ENCODE peak calls at places on chromosome 22, in seven cellular contexts. One of them, this sample, is unnamed.

GRCh38 chr22:35894464-35894878 is 134.2 kb downstream of the RBFOX2 start:
- DNase-seq in prostate gland: no peak
- DNase-seq in tibial nerve: no peak
- DNase-seq in lower lobe of right lung: no peak
- DNase-seq in hepatocyte: no peak
- DNase-seq in pancreas: no peak
- DNase-seq in IMR-90: no peak
- DNase-seq in this sample: no peak

GRCh38 chr22:47124451-47124881 is 362.0 kb downstream of the TBC1D22A start:
- DNase-seq in prostate gland: no peak
- DNase-seq in tibial nerve: no peak
- DNase-seq in lower lobe of right lung: peak; percentile 42
- DNase-seq in hepatocyte: no peak
- DNase-seq in pancreas: peak; percentile 67
- DNase-seq in IMR-90: no peak
- DNase-seq in this sample: no peak

GRCh38 chr22:35483730-35484129 is 56.9 kb upstream of the RASD2 start:
- DNase-seq in prostate gland: no peak
- DNase-seq in tibial nerve: no peak
- DNase-seq in lower lobe of right lung: no peak
- DNase-seq in hepatocyte: no peak
- DNase-seq in pancreas: no peak
- DNase-seq in IMR-90: no peak
- DNase-seq in this sample: no peak

GRCh38 chr22:37455896-37456295 is 28.6 kb upstream of the ELFN2 start:
- DNase-seq in prostate gland: no peak
- DNase-seq in tibial nerve: no peak
- DNase-seq in lower lobe of right lung: no peak
- DNase-seq in hepatocyte: no peak
- DNase-seq in pancreas: no peak
- DNase-seq in IMR-90: peak; percentile 12
- DNase-seq in this sample: no peak

GRCh38 chr22:46576556-46577351 is 39.3 kb upstream of the CELSR1 start:
- DNase-seq in prostate gland: no peak
- DNase-seq in tibial nerve: no peak
- DNase-seq in lower lobe of right lung: peak; percentile 70
- DNase-seq in hepatocyte: peak; percentile 87
- DNase-seq in pancreas: peak; percentile 83
- DNase-seq in IMR-90: peak; percentile 35
- DNase-seq in this sample: no peak

GRCh38 chr22:37075046-37075445 is 23.5 kb downstream of the KCTD17 start:
- DNase-seq in prostate gland: no peak
- DNase-seq in tibial nerve: no peak
- DNase-seq in lower lobe of right lung: no peak
- DNase-seq in hepatocyte: no peak
- DNase-seq in pancreas: no peak
- DNase-seq in IMR-90: no peak
- DNase-seq in this sample: no peak

GRCh38 chr22:48554893-48555552 is 1272.7 kb downstream of the BRD1 start:
- DNase-seq in prostate gland: no peak
- DNase-seq in tibial nerve: no peak
- DNase-seq in lower lobe of right lung: no peak
- DNase-seq in hepatocyte: peak; percentile 30
- DNase-seq in pancreas: peak; percentile 34
- DNase-seq in IMR-90: no peak
- DNase-seq in this sample: no peak

GRCh38 chr22:19892925-19893324 is 38.3 kb upstream of the GNB1L start:
- DNase-seq in prostate gland: no peak
- DNase-seq in tibial nerve: no peak
- DNase-seq in lower lobe of right lung: no peak
- DNase-seq in hepatocyte: no peak
- DNase-seq in pancreas: peak; percentile 48
- DNase-seq in IMR-90: peak; percentile 33
- DNase-seq in this sample: no peak

GRCh38 chr22:49530671-49531532 is 296.8 kb downstream of the BRD1 start:
- DNase-seq in prostate gland: no peak
- DNase-seq in tibial nerve: no peak
- DNase-seq in lower lobe of right lung: no peak
- DNase-seq in hepatocyte: no peak
- DNase-seq in pancreas: no peak
- DNase-seq in IMR-90: no peak
- DNase-seq in this sample: no peak

GRCh38 chr22:37303821-37304274 is 21.5 kb downstream of the CYTH4 start:
- DNase-seq in prostate gland: no peak
- DNase-seq in tibial nerve: no peak
- DNase-seq in lower lobe of right lung: peak; percentile 66
- DNase-seq in hepatocyte: peak; percentile 73
- DNase-seq in pancreas: no peak
- DNase-seq in IMR-90: peak; percentile 95
- DNase-seq in this sample: no peak

GRCh38 chr22:35352214-35353111 is 28.4 kb upstream of the HMOX1 start:
- DNase-seq in prostate gland: no peak
- DNase-seq in tibial nerve: peak; percentile 35
- DNase-seq in lower lobe of right lung: peak; percentile 92
- DNase-seq in hepatocyte: no peak
- DNase-seq in pancreas: no peak
- DNase-seq in IMR-90: no peak
- DNase-seq in this sample: no peak

GRCh38 chr22:50425179-50425916 is 49.5 kb downstream of the SBF1 start:
- DNase-seq in prostate gland: no peak
- DNase-seq in tibial nerve: no peak
- DNase-seq in lower lobe of right lung: no peak
- DNase-seq in hepatocyte: no peak
- DNase-seq in pancreas: peak; percentile 3
- DNase-seq in IMR-90: no peak
- DNase-seq in this sample: no peak

GRCh38 chr22:38314140-38314991 is 2.9 kb downstream of the CSNK1E start:
- DNase-seq in prostate gland: no peak
- DNase-seq in tibial nerve: no peak
- DNase-seq in lower lobe of right lung: no peak
- DNase-seq in hepatocyte: peak; percentile 26
- DNase-seq in pancreas: no peak
- DNase-seq in IMR-90: peak; percentile 75
- DNase-seq in this sample: no peak

GRCh38 chr22:35043251-35043931 is 22.6 kb upstream of the ISX start:
- DNase-seq in prostate gland: no peak
- DNase-seq in tibial nerve: no peak
- DNase-seq in lower lobe of right lung: no peak
- DNase-seq in hepatocyte: no peak
- DNase-seq in pancreas: no peak
- DNase-seq in IMR-90: no peak
- DNase-seq in this sample: no peak

GRCh38 chr22:32622004-32622761 is 147.6 kb downstream of the FBXO7 start:
- DNase-seq in prostate gland: no peak
- DNase-seq in tibial nerve: peak; percentile 51
- DNase-seq in lower lobe of right lung: no peak
- DNase-seq in hepatocyte: peak; percentile 76
- DNase-seq in pancreas: no peak
- DNase-seq in IMR-90: peak; percentile 94
- DNase-seq in this sample: no peak

GRCh38 chr22:36258750-36259619 is 6.1 kb downstream of the APOL1 start:
- DNase-seq in prostate gland: no peak
- DNase-seq in tibial nerve: no peak
- DNase-seq in lower lobe of right lung: peak; percentile 71
- DNase-seq in hepatocyte: peak; percentile 51
- DNase-seq in pancreas: no peak
- DNase-seq in IMR-90: peak; percentile 64
- DNase-seq in this sample: no peak

GRCh38 chr22:49756201-49756600 is 71.5 kb downstream of the BRD1 start:
- DNase-seq in prostate gland: no peak
- DNase-seq in tibial nerve: no peak
- DNase-seq in lower lobe of right lung: no peak
- DNase-seq in hepatocyte: no peak
- DNase-seq in pancreas: no peak
- DNase-seq in IMR-90: no peak
- DNase-seq in this sample: no peak

GRCh38 chr22:20295262-20296064 is 24.4 kb downstream of the DGCR6L start:
- DNase-seq in prostate gland: no peak
- DNase-seq in tibial nerve: no peak
- DNase-seq in lower lobe of right lung: no peak
- DNase-seq in hepatocyte: no peak
- DNase-seq in pancreas: peak; percentile 31
- DNase-seq in IMR-90: no peak
- DNase-seq in this sample: no peak

GRCh38 chr22:36156119-36156514 is 4.4 kb downstream of the APOL3 start:
- DNase-seq in prostate gland: no peak
- DNase-seq in tibial nerve: no peak
- DNase-seq in lower lobe of right lung: no peak
- DNase-seq in hepatocyte: no peak
- DNase-seq in pancreas: no peak
- DNase-seq in IMR-90: no peak
- DNase-seq in this sample: no peak

GRCh38 chr22:38469306-38469781 is 1.4 kb downstream of the KDELR3 start:
- DNase-seq in prostate gland: no peak
- DNase-seq in tibial nerve: no peak
- DNase-seq in lower lobe of right lung: peak; percentile 21
- DNase-seq in hepatocyte: peak; percentile 3
- DNase-seq in pancreas: no peak
- DNase-seq in IMR-90: no peak
- DNase-seq in this sample: no peak

GRCh38 chr22:46262449-46263207 is 515 bp downstream of the PKDREJ start:
- DNase-seq in prostate gland: no peak
- DNase-seq in tibial nerve: peak; percentile 48
- DNase-seq in lower lobe of right lung: peak; percentile 84
- DNase-seq in hepatocyte: peak; percentile 59
- DNase-seq in pancreas: peak; percentile 72
- DNase-seq in IMR-90: peak; percentile 35
- DNase-seq in this sample: no peak

GRCh38 chr22:27654536-27655445 is 146.8 kb downstream of the MN1 start:
- DNase-seq in prostate gland: no peak
- DNase-seq in tibial nerve: no peak
- DNase-seq in lower lobe of right lung: no peak
- DNase-seq in hepatocyte: peak; percentile 81
- DNase-seq in pancreas: no peak
- DNase-seq in IMR-90: peak; percentile 2
- DNase-seq in this sample: no peak

DNA sequence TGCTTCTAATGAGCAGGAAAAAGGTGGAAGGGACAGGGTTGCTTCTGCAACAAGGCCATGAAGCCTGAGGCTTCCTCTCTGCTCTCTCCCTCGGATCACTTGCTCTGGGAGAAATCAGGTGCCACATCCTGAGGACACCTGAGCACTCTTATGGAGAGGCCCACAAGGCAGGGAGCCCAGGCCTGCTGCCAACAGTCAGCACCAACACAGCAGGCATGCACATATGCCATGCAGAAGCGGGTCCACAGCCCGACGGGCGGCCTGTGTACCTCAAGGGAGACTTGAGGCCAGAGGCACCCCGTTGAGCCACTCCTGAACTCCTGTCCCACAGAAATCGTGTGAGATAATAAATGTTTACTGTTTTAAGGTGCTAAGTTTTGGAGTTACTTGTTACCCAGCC is 9.5 kb downstream of the TTLL12 start:
- DNase-seq in prostate gland: no peak
- DNase-seq in tibial nerve: no peak
- DNase-seq in lower lobe of right lung: no peak
- DNase-seq in hepatocyte: no peak
- DNase-seq in pancreas: peak; percentile 50
- DNase-seq in IMR-90: no peak
- DNase-seq in this sample: no peak
- H3K27ac ChIP-seq in prostate gland: no peak overlapping the region
- H3K27ac ChIP-seq in tibial nerve: no peak overlapping the region
- H3K27ac ChIP-seq in lower lobe of right lung: no peak overlapping the region
- H3K27ac ChIP-seq in hepatocyte: no peak overlapping the region
- H3K27ac ChIP-seq in pancreas: no peak overlapping the region
- H3K27ac ChIP-seq in IMR-90: no peak overlapping the region
- H3K27ac ChIP-seq in this sample: no peak overlapping the region

DNA sequence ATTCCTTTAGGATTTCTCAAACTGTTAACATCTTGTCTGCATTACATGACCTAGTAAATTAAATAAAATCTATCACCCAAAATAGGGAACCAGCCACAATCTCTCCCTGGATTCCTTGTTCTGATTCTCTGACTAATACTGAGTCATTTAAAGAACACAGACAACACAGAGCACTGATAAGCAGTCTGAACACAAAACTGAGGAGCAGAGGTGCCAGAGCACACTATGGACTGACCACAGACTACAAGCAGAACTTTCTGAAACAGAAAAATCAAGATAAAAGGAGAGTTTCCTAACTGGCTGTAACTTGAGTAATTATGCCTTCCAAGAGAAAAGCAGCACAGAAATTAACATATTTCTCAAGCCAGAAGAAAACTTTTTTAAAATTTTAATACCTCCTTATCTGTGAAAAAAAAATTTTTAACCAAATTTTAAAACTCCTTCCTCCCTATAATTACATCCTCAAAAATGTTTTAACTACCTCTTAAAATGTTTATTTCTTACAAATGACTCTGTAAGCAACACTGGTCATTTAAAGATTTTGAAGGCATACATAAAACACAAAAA is 128.9 kb downstream of the SGSM3 start:
- DNase-seq in prostate gland: no peak
- DNase-seq in tibial nerve: no peak
- DNase-seq in lower lobe of right lung: no peak
- DNase-seq in hepatocyte: peak; percentile 67
- DNase-seq in pancreas: no peak
- DNase-seq in IMR-90: peak; percentile 99
- DNase-seq in this sample: peak; percentile 51
- H3K27ac ChIP-seq in prostate gland: peak overlapping the region; percentile 17
- H3K27ac ChIP-seq in tibial nerve: peak overlapping the region; percentile 55
- H3K27ac ChIP-seq in lower lobe of right lung: peak overlapping the region; percentile 12
- H3K27ac ChIP-seq in hepatocyte: peak overlapping the region; percentile 83
- H3K27ac ChIP-seq in pancreas: no peak overlapping the region
- H3K27ac ChIP-seq in IMR-90: peak overlapping the region; percentile 94
- H3K27ac ChIP-seq in this sample: peak overlapping the region; percentile 97

DNA sequence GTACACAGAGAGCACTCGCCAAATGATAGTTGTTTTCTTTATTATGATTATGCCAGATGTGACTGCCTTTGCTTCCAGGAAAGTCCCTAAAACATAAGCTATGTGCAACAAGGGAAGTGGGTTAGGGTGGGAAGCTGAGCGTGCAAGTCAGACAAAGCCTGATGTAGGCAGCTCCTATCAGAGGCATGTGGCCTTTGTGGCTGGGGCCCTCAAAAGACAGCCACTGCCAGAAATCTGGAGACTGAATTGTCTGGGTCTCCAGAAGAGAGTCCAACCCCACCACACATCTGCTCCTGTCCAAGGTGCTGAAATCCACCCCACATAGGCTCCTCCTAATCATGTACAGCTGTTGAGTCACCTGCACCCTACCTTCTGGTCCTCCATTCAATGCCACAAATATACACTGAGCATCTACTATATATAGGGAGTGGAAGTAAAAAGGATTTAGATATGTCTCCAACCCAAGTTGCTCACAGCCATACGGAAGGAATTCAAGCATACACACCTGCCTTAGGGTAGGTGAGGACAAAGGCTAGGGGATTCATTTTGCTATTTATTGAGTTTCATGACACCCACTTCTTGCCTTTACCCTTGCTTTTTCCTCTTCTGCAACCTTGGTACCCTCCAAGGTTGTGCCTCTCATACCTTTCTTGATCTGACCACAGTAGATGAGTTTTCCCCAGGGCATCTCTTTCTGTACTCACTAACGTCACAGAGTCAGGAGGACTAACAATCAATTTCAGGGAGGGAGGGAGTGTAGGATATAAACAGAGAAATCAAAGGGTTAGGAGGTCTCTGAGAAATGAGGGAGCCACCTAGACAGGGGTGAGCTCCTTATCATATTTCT is 12.4 kb downstream of the SEC14L3 start:
- DNase-seq in prostate gland: no peak
- DNase-seq in tibial nerve: no peak
- DNase-seq in lower lobe of right lung: no peak
- DNase-seq in hepatocyte: peak; percentile 58
- DNase-seq in pancreas: no peak
- DNase-seq in IMR-90: peak; percentile 26
- DNase-seq in this sample: no peak
- H3K27ac ChIP-seq in prostate gland: no peak overlapping the region
- H3K27ac ChIP-seq in tibial nerve: no peak overlapping the region
- H3K27ac ChIP-seq in lower lobe of right lung: no peak overlapping the region
- H3K27ac ChIP-seq in hepatocyte: no peak overlapping the region
- H3K27ac ChIP-seq in pancreas: no peak overlapping the region
- H3K27ac ChIP-seq in IMR-90: no peak overlapping the region
- H3K27ac ChIP-seq in this sample: no peak overlapping the region

GRCh38 chr22:40395607-40396006 is 25.2 kb downstream of the SGSM3 start:
- DNase-seq in prostate gland: no peak
- DNase-seq in tibial nerve: no peak
- DNase-seq in lower lobe of right lung: no peak
- DNase-seq in hepatocyte: no peak
- DNase-seq in pancreas: no peak
- DNase-seq in IMR-90: no peak
- DNase-seq in this sample: no peak
- H3K27ac ChIP-seq in prostate gland: peak overlapping the region; percentile 90
- H3K27ac ChIP-seq in tibial nerve: no peak overlapping the region
- H3K27ac ChIP-seq in lower lobe of right lung: no peak overlapping the region
- H3K27ac ChIP-seq in hepatocyte: peak overlapping the region; percentile 80
- H3K27ac ChIP-seq in pancreas: no peak overlapping the region
- H3K27ac ChIP-seq in IMR-90: no peak overlapping the region
- H3K27ac ChIP-seq in this sample: no peak overlapping the region